ENCODE peak calls at places on chromosome 1, in four cellular contexts. W is transverse colon, O is HCT116, P is stomach. T is an unnamed sample.

GRCh38 chr1:172287207-172287606 is 133.3 kb upstream of the C1orf105 start:
- DNase-seq in P (peak; percentile 28), O (no peak), W (peak; percentile 14), T (no peak)

GRCh38 chr1:167723707-167724323 is 2.0 kb downstream of the MPZL1 start:
- DNase-seq in P (no peak), O (no peak), W (no peak), T (no peak)

GRCh38 chr1:66571789-66572188 is 37.8 kb downstream of the SGIP1 start:
- DNase-seq in P (no peak), O (peak; percentile 34), W (no peak), T (no peak)

GRCh38 chr1:97071163-97071562 is 349.6 kb downstream of the PTBP2 start:
- DNase-seq in W (no peak), O (no peak), P (no peak), T (no peak)

GRCh38 chr1:174990382-174990999 is 9.3 kb upstream of the CACYBP start:
- DNase-seq in P (no peak), W (no peak), O (no peak), T (no peak)

GRCh38 chr1:218917646-218918045 is 256.0 kb upstream of the LYPLAL1 start:
- DNase-seq in P (no peak), W (no peak), O (no peak), T (no peak)

GRCh38 chr1:1013105-1013921 is at the start of gene ISG15:
- DNase-seq in O (peak; percentile 60), W (peak; percentile 93), P (peak; percentile 93), T (no peak)

GRCh38 chr1:196317535-196318522 is 290.4 kb downstream of the KCNT2 start:
- DNase-seq in P (no peak), W (no peak), O (peak; percentile 32), T (peak; percentile 39)

GRCh38 chr1:64505944-64506658 is 36.2 kb downstream of the CACHD1 start:
- DNase-seq in O (no peak), P (peak; percentile 70), W (peak; percentile 63), T (no peak)

GRCh38 chr1:112368198-112368597 is 27.8 kb upstream of the CTTNBP2NL start:
- DNase-seq in P (no peak), W (no peak), O (no peak), T (no peak)

GRCh38 chr1:163202833-163203451 is at the start of gene RGS5:
- DNase-seq in O (no peak), W (no peak), P (no peak), T (no peak)
- H3K27ac ChIP-seq in O (no peak within 1 kb of the TSS), W (peak within 1 kb of the TSS; percentile 9), P (no peak within 1 kb of the TSS), T (no peak within 1 kb of the TSS)

GRCh38 chr1:33369764-33370163 is 48.9 kb upstream of the A3GALT2 start:
- DNase-seq in W (no peak), P (no peak), O (no peak), T (no peak)

GRCh38 chr1:33371334-33371733 is 50.4 kb upstream of the A3GALT2 start:
- DNase-seq in P (no peak), W (no peak), O (no peak), T (no peak)

GRCh38 chr1:33370286-33370685 is 49.4 kb upstream of the A3GALT2 start:
- DNase-seq in O (no peak), P (no peak), W (no peak), T (no peak)

GRCh38 chr1:33372162-33372561 is 51.3 kb upstream of the A3GALT2 start:
- DNase-seq in O (no peak), P (no peak), W (no peak), T (no peak)

GRCh38 chr1:33370827-33371226 is 49.9 kb upstream of the A3GALT2 start:
- DNase-seq in P (no peak), W (no peak), O (no peak), T (no peak)
- TF ChIP-seq POLR2AphosphoS5 in P (no peak), W (no peak), O (no peak), T (no peak)

GRCh38 chr1:44571712-44572571 is 102.3 kb downstream of the TMEM53 start:
- DNase-seq in W (no peak), O (no peak), P (no peak), T (no peak)

GRCh38 chr1:44566281-44567046 is 107.8 kb downstream of the TMEM53 start:
- DNase-seq in P (no peak), W (no peak), O (no peak), T (no peak)

GRCh38 chr1:44565265-44565750 is 109.0 kb downstream of the TMEM53 start:
- DNase-seq in W (no peak), P (no peak), O (no peak), T (no peak)

GRCh38 chr1:44569491-44569890 is 104.8 kb downstream of the TMEM53 start:
- DNase-seq in P (no peak), W (no peak), O (no peak), T (no peak)

GRCh38 chr1:44568128-44568900 is 106.0 kb downstream of the TMEM53 start:
- DNase-seq in P (no peak), O (no peak), W (no peak), T (no peak)
- H3K9me3 ChIP-seq in P (no peaks in the 10 kb centered on the region), O (no peaks in the 10 kb centered on the region), W (no peaks in the 10 kb centered on the region), T (no peaks in the 10 kb centered on the region)

DNA sequence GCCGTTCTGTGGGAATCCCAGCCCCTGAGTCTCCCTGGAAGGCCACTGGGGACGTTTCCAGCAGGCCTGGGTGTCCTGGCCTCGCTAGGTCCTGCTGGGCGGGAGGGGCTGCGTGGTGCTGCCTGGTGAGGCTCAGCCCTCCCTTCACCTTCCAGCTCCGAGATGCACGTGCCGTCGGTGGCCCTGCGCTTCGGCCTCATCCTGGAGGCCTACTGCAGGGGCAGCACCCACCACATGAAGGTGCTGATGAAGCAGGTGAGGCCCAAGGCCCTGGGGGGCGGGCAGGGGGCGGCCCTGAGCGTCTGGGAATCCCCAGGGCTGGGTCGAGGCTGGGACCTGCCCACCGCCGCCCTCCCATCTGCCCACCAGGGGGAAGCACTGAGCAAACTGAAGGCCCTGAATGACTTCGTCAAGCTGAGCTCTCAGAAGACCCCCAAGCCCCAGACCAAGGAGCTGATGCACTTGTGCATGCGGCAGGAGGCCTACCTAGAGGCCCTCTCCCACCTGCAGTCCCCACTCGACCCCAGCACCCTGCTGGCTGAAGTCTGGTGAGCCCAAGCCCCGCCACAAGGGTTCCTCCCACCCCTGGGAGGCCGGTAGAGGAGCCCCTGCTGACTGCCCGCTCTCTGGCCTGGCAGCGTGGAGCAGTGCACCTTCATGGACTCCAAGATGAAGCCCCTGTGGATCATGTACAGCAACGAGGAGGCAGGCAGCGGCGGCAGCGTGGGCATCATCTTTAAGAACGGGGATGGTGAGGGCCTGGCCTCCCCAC is 70.3 kb downstream of the PIK3CD start:
- DNase-seq in W (peak; percentile 48), P (no peak), O (no peak), T (no peak)
- H3K27ac ChIP-seq in W (no peak overlapping the region), P (no peak overlapping the region), O (no peak overlapping the region), T (no peak overlapping the region)

GRCh38 chr1:180926164-180926981 is 13.7 kb downstream of the KIAA1614 start:
- DNase-seq in P (no peak), W (no peak), O (no peak), T (peak; percentile 10)
- TF ChIP-seq POLR2AphosphoS5 in P (no peak), W (no peak), O (no peak), T (peak; percentile 36)

DNA sequence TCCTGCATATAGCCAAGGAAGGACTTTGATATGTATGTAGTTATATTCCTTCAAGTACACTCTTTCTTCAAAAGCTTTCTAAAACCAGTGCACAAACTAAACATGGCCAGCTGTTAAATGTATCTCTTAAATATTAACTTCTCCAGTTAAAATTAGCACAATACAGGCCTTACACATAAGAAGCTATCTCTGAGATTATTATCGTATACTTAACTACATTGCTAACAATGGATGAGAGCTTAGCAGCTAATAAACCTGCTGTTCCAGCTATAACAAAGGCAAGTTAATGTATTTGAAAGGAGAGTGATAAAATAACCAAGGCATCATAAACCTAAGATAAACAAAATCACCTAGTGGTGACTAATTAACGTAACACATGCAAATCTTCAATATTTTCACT is 274.3 kb upstream of the CHRM3 start:
- DNase-seq in O (no peak), W (no peak), P (no peak), T (no peak)
- H3K9me3 ChIP-seq in O (peaks cover 9% of the 10 kb centered on the region), W (no peaks in the 10 kb centered on the region), P (no peaks in the 10 kb centered on the region), T (no peaks in the 10 kb centered on the region)

GRCh38 chr1:183164350-183164749 is 21.7 kb upstream of the LAMC2 start:
- DNase-seq in P (no peak), W (no peak), O (peak; percentile 79), T (no peak)
- H3K27ac ChIP-seq in P (no peak overlapping the region), W (no peak overlapping the region), O (peak overlapping the region; percentile 54), T (no peak overlapping the region)

GRCh38 chr1:201810466-201811216 is 18.3 kb upstream of the IPO9 start:
- DNase-seq in O (no peak), P (no peak), W (no peak), T (no peak)
- TF ChIP-seq POLR2AphosphoS5 in O (no peak), P (no peak), W (no peak), T (no peak)